ENCODE peak calls at places on chromosomes 13 and 19, in seven cellular contexts. One of them, this sample, is unnamed.
A peak's percentile ranks its signal among the peaks of the same experiment; 100 is the strongest.

GRCh38 chr13:67726979-67727378 is 496.8 kb upstream of the PCDH9 start:
- DNase-seq in CD4-positive, CD25-positive, alpha-beta regulatory T cell: no peak
- DNase-seq in adrenal gland: peak; percentile 25
- DNase-seq in right lobe of liver: peak; percentile 17
- DNase-seq in astrocyte: no peak
- DNase-seq in heart left ventricle: no peak
- DNase-seq in left ventricle myocardium inferior: no peak
- DNase-seq in this sample: no peak

GRCh38 chr13:19156013-19156825 is 25.4 kb downstream of the TUBA3C start:
- DNase-seq in right lobe of liver: no peak
- DNase-seq in adrenal gland: no peak
- DNase-seq in left ventricle myocardium inferior: no peak
- DNase-seq in heart left ventricle: no peak
- DNase-seq in CD4-positive, CD25-positive, alpha-beta regulatory T cell: no peak
- DNase-seq in astrocyte: no peak
- DNase-seq in this sample: no peak

GRCh38 chr13:72970956-72971355 is 87.8 kb upstream of the KLF5 start:
- DNase-seq in CD4-positive, CD25-positive, alpha-beta regulatory T cell: no peak
- DNase-seq in astrocyte: peak; percentile 68
- DNase-seq in adrenal gland: no peak
- DNase-seq in right lobe of liver: no peak
- DNase-seq in heart left ventricle: no peak
- DNase-seq in left ventricle myocardium inferior: no peak
- DNase-seq in this sample: no peak

GRCh38 chr19:55066107-55066709 is 3.3 kb upstream of the RDH13 start:
- DNase-seq in adrenal gland: no peak
- DNase-seq in left ventricle myocardium inferior: no peak
- DNase-seq in astrocyte: no peak
- DNase-seq in right lobe of liver: no peak
- DNase-seq in heart left ventricle: no peak
- DNase-seq in CD4-positive, CD25-positive, alpha-beta regulatory T cell: no peak
- DNase-seq in this sample: no peak

GRCh38 chr19:33063356-33064116 is 1.2 kb downstream of the RHPN2 start:
- DNase-seq in CD4-positive, CD25-positive, alpha-beta regulatory T cell: no peak
- DNase-seq in astrocyte: no peak
- DNase-seq in adrenal gland: peak; percentile 6
- DNase-seq in right lobe of liver: peak; percentile 27
- DNase-seq in left ventricle myocardium inferior: no peak
- DNase-seq in heart left ventricle: peak; percentile 34
- DNase-seq in this sample: no peak

GRCh38 chr19:4304509-4305252 is at the start of gene FSD1:
- DNase-seq in left ventricle myocardium inferior: no peak
- DNase-seq in heart left ventricle: no peak
- DNase-seq in CD4-positive, CD25-positive, alpha-beta regulatory T cell: peak; percentile 49
- DNase-seq in right lobe of liver: no peak
- DNase-seq in astrocyte: no peak
- DNase-seq in adrenal gland: no peak
- DNase-seq in this sample: peak; percentile 21

GRCh38 chr13:29039212-29039611 is 219.1 kb downstream of the MTUS2 start:
- DNase-seq in CD4-positive, CD25-positive, alpha-beta regulatory T cell: no peak
- DNase-seq in heart left ventricle: no peak
- DNase-seq in left ventricle myocardium inferior: no peak
- DNase-seq in adrenal gland: no peak
- DNase-seq in astrocyte: no peak
- DNase-seq in right lobe of liver: no peak
- DNase-seq in this sample: no peak

GRCh38 chr13:60134376-60134775 is 29.4 kb downstream of the DIAPH3 start:
- DNase-seq in adrenal gland: no peak
- DNase-seq in left ventricle myocardium inferior: no peak
- DNase-seq in astrocyte: no peak
- DNase-seq in CD4-positive, CD25-positive, alpha-beta regulatory T cell: no peak
- DNase-seq in heart left ventricle: no peak
- DNase-seq in right lobe of liver: no peak
- DNase-seq in this sample: no peak

GRCh38 chr19:38912600-38913514 is 871 bp upstream of the CCER2 start:
- DNase-seq in left ventricle myocardium inferior: no peak
- DNase-seq in CD4-positive, CD25-positive, alpha-beta regulatory T cell: no peak
- DNase-seq in adrenal gland: no peak
- DNase-seq in right lobe of liver: no peak
- DNase-seq in astrocyte: no peak
- DNase-seq in heart left ventricle: no peak
- DNase-seq in this sample: no peak

GRCh38 chr13:101149735-101150380 is 266.4 kb downstream of the NALCN start:
- DNase-seq in astrocyte: peak; percentile 10
- DNase-seq in left ventricle myocardium inferior: no peak
- DNase-seq in CD4-positive, CD25-positive, alpha-beta regulatory T cell: no peak
- DNase-seq in adrenal gland: no peak
- DNase-seq in right lobe of liver: no peak
- DNase-seq in heart left ventricle: no peak
- DNase-seq in this sample: no peak

GRCh38 chr13:97226788-97227627 is 4.9 kb downstream of the MBNL2 start:
- DNase-seq in CD4-positive, CD25-positive, alpha-beta regulatory T cell: peak; percentile 27
- DNase-seq in astrocyte: no peak
- DNase-seq in right lobe of liver: no peak
- DNase-seq in heart left ventricle: no peak
- DNase-seq in adrenal gland: peak; percentile 62
- DNase-seq in left ventricle myocardium inferior: no peak
- DNase-seq in this sample: peak; percentile 41

GRCh38 chr13:97231118-97231831 is 9.1 kb downstream of the MBNL2 start:
- DNase-seq in right lobe of liver: no peak
- DNase-seq in astrocyte: no peak
- DNase-seq in heart left ventricle: peak; percentile 47
- DNase-seq in adrenal gland: no peak
- DNase-seq in left ventricle myocardium inferior: no peak
- DNase-seq in CD4-positive, CD25-positive, alpha-beta regulatory T cell: no peak
- DNase-seq in this sample: no peak

GRCh38 chr13:97231832-97232201 is 9.7 kb downstream of the MBNL2 start:
- DNase-seq in right lobe of liver: no peak
- DNase-seq in left ventricle myocardium inferior: no peak
- DNase-seq in astrocyte: peak; percentile 79
- DNase-seq in CD4-positive, CD25-positive, alpha-beta regulatory T cell: no peak
- DNase-seq in heart left ventricle: no peak
- DNase-seq in adrenal gland: no peak
- DNase-seq in this sample: no peak

GRCh38 chr13:97229699-97230098 is 7.6 kb downstream of the MBNL2 start:
- DNase-seq in CD4-positive, CD25-positive, alpha-beta regulatory T cell: no peak
- DNase-seq in left ventricle myocardium inferior: no peak
- DNase-seq in right lobe of liver: no peak
- DNase-seq in heart left ventricle: no peak
- DNase-seq in astrocyte: no peak
- DNase-seq in adrenal gland: no peak
- DNase-seq in this sample: no peak

DNA sequence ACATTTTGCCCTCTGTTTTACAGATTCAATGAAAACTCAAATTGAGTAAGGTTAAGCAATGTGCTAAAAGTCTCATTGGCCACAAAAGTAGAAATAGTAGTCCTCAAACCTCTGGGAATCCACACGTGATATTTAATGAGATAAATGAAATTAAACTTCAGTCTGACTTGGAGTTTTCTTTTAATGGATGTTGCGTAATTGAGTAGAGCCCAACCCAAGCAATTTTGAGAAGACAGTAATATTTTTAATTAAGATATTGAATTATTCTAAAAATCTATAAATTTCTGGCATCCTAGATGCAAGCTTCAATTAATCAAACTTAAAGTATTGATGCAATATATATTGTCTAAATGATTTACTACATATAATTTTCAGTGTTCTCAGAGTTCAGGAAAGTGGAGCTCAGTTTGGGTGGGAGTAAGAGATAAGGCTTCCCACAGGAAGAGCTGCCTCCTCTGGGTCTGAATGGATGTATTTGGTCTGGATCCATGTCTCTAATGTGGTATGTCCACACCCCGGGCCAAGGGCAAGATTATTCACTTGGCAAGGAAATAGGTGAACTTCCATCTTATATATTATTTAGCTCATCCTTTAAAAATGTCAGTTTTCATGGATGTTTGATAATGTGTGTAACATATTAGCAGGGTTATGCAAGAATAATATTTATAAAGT is 6.9 kb downstream of the MBNL2 start:
- DNase-seq in adrenal gland: no peak
- DNase-seq in right lobe of liver: no peak
- DNase-seq in heart left ventricle: no peak
- DNase-seq in left ventricle myocardium inferior: no peak
- DNase-seq in CD4-positive, CD25-positive, alpha-beta regulatory T cell: no peak
- DNase-seq in astrocyte: peak; percentile 81
- DNase-seq in this sample: no peak
- H3K4me1 ChIP-seq in adrenal gland: peaks cover 86% of the 10 kb centered on the region
- H3K4me1 ChIP-seq in right lobe of liver: peaks cover 68% of the 10 kb centered on the region
- H3K4me1 ChIP-seq in heart left ventricle: peaks cover 86% of the 10 kb centered on the region
- H3K4me1 ChIP-seq in left ventricle myocardium inferior: peaks cover 97% of the 10 kb centered on the region
- H3K4me1 ChIP-seq in CD4-positive, CD25-positive, alpha-beta regulatory T cell: peaks cover 40% of the 10 kb centered on the region
- H3K4me1 ChIP-seq in astrocyte: peaks cover 38% of the 10 kb centered on the region
- H3K4me1 ChIP-seq in this sample: peaks cover 26% of the 10 kb centered on the region

GRCh38 chr19:35154535-35155406 is at the start of gene FXYD5:
- DNase-seq in left ventricle myocardium inferior: peak; percentile 72
- DNase-seq in heart left ventricle: peak; percentile 75
- DNase-seq in astrocyte: peak; percentile 70
- DNase-seq in right lobe of liver: peak; percentile 75
- DNase-seq in CD4-positive, CD25-positive, alpha-beta regulatory T cell: peak; percentile 63
- DNase-seq in adrenal gland: peak; percentile 56
- DNase-seq in this sample: peak; percentile 64
- H3K4me1 ChIP-seq in left ventricle myocardium inferior: peaks cover 27% of the 10 kb centered on the region
- H3K4me1 ChIP-seq in heart left ventricle: peaks cover 15% of the 10 kb centered on the region
- H3K4me1 ChIP-seq in astrocyte: peaks cover 6% of the 10 kb centered on the region
- H3K4me1 ChIP-seq in right lobe of liver: peaks cover 10% of the 10 kb centered on the region
- H3K4me1 ChIP-seq in CD4-positive, CD25-positive, alpha-beta regulatory T cell: peaks cover 45% of the 10 kb centered on the region
- H3K4me1 ChIP-seq in adrenal gland: peaks cover 18% of the 10 kb centered on the region
- H3K4me1 ChIP-seq in this sample: peaks cover 32% of the 10 kb centered on the region

DNA sequence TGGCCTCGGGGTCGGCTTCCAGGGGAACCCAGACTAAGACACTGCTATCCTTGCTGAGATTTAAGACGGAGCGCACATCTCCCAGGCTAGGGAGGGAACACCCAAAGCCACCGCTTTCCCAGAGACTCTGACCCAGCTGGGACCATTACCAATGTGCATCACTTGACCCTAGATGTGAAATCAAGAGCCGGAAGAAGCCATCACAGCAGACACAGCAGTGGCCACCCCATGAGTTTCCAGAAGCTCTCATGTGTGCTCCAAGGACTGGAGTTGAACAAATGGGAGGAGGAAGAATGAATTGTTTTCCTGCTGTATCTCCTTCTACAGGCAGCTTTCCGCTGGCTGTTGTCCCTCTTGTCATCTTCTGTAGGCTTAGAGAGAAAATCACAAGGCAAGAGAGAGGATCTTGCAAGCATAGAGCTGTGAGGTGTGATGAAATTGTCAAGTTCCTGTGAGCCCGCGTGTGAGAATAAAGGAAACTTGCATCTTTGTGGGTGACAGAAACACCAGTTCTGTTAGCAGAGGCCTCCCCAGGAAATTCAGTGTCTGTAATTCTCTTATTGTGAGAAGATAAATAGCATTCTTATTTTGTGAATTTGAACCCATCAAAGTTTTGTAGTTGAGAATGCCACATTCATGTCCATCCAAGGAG is 711.8 kb downstream of the UQCRFS1 start:
- DNase-seq in astrocyte: no peak
- DNase-seq in right lobe of liver: no peak
- DNase-seq in CD4-positive, CD25-positive, alpha-beta regulatory T cell: no peak
- DNase-seq in heart left ventricle: no peak
- DNase-seq in adrenal gland: no peak
- DNase-seq in left ventricle myocardium inferior: no peak
- DNase-seq in this sample: no peak
- H3K4me1 ChIP-seq in astrocyte: peaks cover 5% of the 10 kb centered on the region
- H3K4me1 ChIP-seq in right lobe of liver: peaks cover 13% of the 10 kb centered on the region
- H3K4me1 ChIP-seq in CD4-positive, CD25-positive, alpha-beta regulatory T cell: no peaks in the 10 kb centered on the region
- H3K4me1 ChIP-seq in heart left ventricle: no peaks in the 10 kb centered on the region
- H3K4me1 ChIP-seq in adrenal gland: no peaks in the 10 kb centered on the region
- H3K4me1 ChIP-seq in left ventricle myocardium inferior: no peaks in the 10 kb centered on the region
- H3K4me1 ChIP-seq in this sample: no peaks in the 10 kb centered on the region

GRCh38 chr19:34255546-34255945 is 1.2 kb downstream of the GARRE1 start:
- DNase-seq in astrocyte: no peak
- DNase-seq in heart left ventricle: no peak
- DNase-seq in adrenal gland: no peak
- DNase-seq in left ventricle myocardium inferior: no peak
- DNase-seq in CD4-positive, CD25-positive, alpha-beta regulatory T cell: no peak
- DNase-seq in right lobe of liver: no peak
- DNase-seq in this sample: no peak

GRCh38 chr19:34257559-34257924 is 3.2 kb downstream of the GARRE1 start:
- DNase-seq in CD4-positive, CD25-positive, alpha-beta regulatory T cell: no peak
- DNase-seq in astrocyte: no peak
- DNase-seq in right lobe of liver: no peak
- DNase-seq in heart left ventricle: no peak
- DNase-seq in left ventricle myocardium inferior: no peak
- DNase-seq in adrenal gland: no peak
- DNase-seq in this sample: no peak

GRCh38 chr19:34253711-34254551 is 423 bp upstream of the GARRE1 start:
- DNase-seq in right lobe of liver: peak; percentile 93
- DNase-seq in heart left ventricle: peak; percentile 91
- DNase-seq in adrenal gland: no peak
- DNase-seq in CD4-positive, CD25-positive, alpha-beta regulatory T cell: no peak
- DNase-seq in astrocyte: no peak
- DNase-seq in left ventricle myocardium inferior: peak; percentile 88
- DNase-seq in this sample: peak; percentile 69

GRCh38 chr19:34256835-34257558 is 2.6 kb downstream of the GARRE1 start:
- DNase-seq in astrocyte: no peak
- DNase-seq in CD4-positive, CD25-positive, alpha-beta regulatory T cell: no peak
- DNase-seq in adrenal gland: no peak
- DNase-seq in left ventricle myocardium inferior: no peak
- DNase-seq in heart left ventricle: no peak
- DNase-seq in right lobe of liver: no peak
- DNase-seq in this sample: no peak

DNA sequence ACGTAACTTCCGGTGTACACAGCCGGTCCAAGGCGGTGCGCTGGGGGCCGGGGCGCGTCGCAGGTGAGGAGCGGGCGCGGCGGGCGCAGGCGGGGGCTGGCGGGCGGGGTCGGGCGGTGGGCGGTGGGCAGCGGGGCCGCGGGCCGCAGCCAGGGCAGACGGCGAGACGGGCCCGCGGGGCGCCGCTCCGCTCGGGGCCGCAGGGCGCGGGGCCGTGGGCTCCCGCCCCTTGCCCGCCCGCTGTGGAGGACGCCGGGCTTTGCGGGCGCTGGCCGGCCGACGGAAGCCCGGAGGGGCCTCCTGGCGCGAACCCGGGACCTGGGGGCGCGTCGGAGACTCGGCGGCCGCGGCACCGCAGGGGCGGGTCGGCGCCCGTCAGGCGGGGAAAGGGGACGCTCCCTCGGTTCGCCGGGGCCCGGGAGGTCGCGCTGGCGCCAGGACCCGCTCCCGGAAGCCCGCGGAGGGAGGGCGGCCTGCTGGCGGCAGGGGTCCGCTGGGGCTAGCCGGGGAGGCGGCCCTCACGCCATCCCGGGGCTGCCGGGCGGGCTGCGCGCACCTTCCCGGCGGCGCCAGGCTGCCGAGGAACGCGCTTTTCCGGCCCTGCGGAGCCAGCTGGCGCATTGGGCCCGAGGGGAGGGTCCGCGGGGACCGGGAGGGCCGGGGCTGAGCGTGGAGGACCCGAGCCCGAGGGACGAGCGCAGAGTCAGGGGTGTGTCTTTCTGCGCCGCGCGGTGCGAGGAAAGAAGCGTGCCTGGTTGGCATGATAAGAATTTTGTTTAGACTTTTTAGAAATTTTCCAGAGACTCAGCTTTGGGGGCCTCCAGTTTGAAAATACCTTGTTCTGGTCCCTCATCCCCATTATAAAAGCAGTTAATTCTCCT is at the start of gene GARRE1:
- DNase-seq in left ventricle myocardium inferior: peak; percentile 45
- DNase-seq in adrenal gland: peak; percentile 88
- DNase-seq in heart left ventricle: peak; percentile 42
- DNase-seq in CD4-positive, CD25-positive, alpha-beta regulatory T cell: peak; percentile 85
- DNase-seq in astrocyte: no peak
- DNase-seq in right lobe of liver: peak; percentile 53
- DNase-seq in this sample: peak; percentile 5
- H3K4me1 ChIP-seq in left ventricle myocardium inferior: peaks cover 48% of the 10 kb centered on the region
- H3K4me1 ChIP-seq in adrenal gland: peaks cover 40% of the 10 kb centered on the region
- H3K4me1 ChIP-seq in heart left ventricle: peaks cover 33% of the 10 kb centered on the region
- H3K4me1 ChIP-seq in CD4-positive, CD25-positive, alpha-beta regulatory T cell: peaks cover 18% of the 10 kb centered on the region
- H3K4me1 ChIP-seq in astrocyte: peaks cover 14% of the 10 kb centered on the region
- H3K4me1 ChIP-seq in right lobe of liver: peaks cover 24% of the 10 kb centered on the region
- H3K4me1 ChIP-seq in this sample: peaks cover 7% of the 10 kb centered on the region

GRCh38 chr19:45187421-45188100 is 9.0 kb downstream of the BLOC1S3 start:
- DNase-seq in adrenal gland: no peak
- DNase-seq in left ventricle myocardium inferior: no peak
- DNase-seq in astrocyte: no peak
- DNase-seq in heart left ventricle: no peak
- DNase-seq in CD4-positive, CD25-positive, alpha-beta regulatory T cell: peak; percentile 65
- DNase-seq in right lobe of liver: no peak
- DNase-seq in this sample: no peak
- H3K4me1 ChIP-seq in adrenal gland: no peaks in the 10 kb centered on the region
- H3K4me1 ChIP-seq in left ventricle myocardium inferior: no peaks in the 10 kb centered on the region
- H3K4me1 ChIP-seq in astrocyte: no peaks in the 10 kb centered on the region
- H3K4me1 ChIP-seq in heart left ventricle: no peaks in the 10 kb centered on the region
- H3K4me1 ChIP-seq in CD4-positive, CD25-positive, alpha-beta regulatory T cell: peaks cover 5% of the 10 kb centered on the region
- H3K4me1 ChIP-seq in right lobe of liver: no peaks in the 10 kb centered on the region
- H3K4me1 ChIP-seq in this sample: peaks cover 5% of the 10 kb centered on the region